ENCODE peak calls at places on chromosomes 12 and 14, in five cellular contexts. B is astrocyte of the spinal cord, C is brain microvascular endothelial cell, D is kidney, E is choroid plexus epithelial cell. Y is an unnamed sample.

GRCh38 chr14:75636100-75636692 is 24.5 kb downstream of the ERG28 start:
- DNase-seq in B (peak), C (peak), D (peak), E (peak), Y (peak)

GRCh38 chr14:51996148-51996746 is 6.9 kb downstream of the RTRAF start:
- DNase-seq in B (peak), C (peak), D (no peak), E (peak), Y (peak)

GRCh38 chr14:22540286-22540685 is 48.7 kb downstream of the DAD1 start:
- DNase-seq in B (no peak), C (no peak), D (no peak), E (no peak), Y (no peak)

GRCh38 chr14:104443391-104444158 is 136.0 kb upstream of the C14orf180 start:
- DNase-seq in B (no peak), C (no peak), D (no peak), E (no peak), Y (no peak)

GRCh38 chr14:83300454-83301064 is 1766.9 kb upstream of the SEL1L start:
- DNase-seq in B (peak), C (peak), D (no peak), E (peak), Y (peak)

GRCh38 chr12:121190523-121191031 is 19.4 kb upstream of the P2RX4 start:
- DNase-seq in B (peak), C (peak), D (no peak), E (peak), Y (peak)

GRCh38 chr14:81890020-81890419 is 356.4 kb upstream of the SEL1L start:
- DNase-seq in B (no peak), C (no peak), D (no peak), E (no peak), Y (no peak)

GRCh38 chr12:67692966-67693365 is 44.4 kb downstream of the DYRK2 start:
- DNase-seq in B (no peak), C (no peak), D (no peak), E (no peak), Y (no peak)

GRCh38 chr12:103495783-103496456 is at the start of gene C12orf42:
- DNase-seq in B (no peak), C (no peak), D (peak), E (peak), Y (peak)

GRCh38 chr14:76121089-76121748 is 30.5 kb upstream of the GPATCH2L start:
- DNase-seq in B (no peak), C (no peak), D (no peak), E (no peak), Y (no peak)

GRCh38 chr14:99612737-99613330 is 8.8 kb upstream of the CCDC85C start:
- DNase-seq in B (peak), C (no peak), D (peak), E (peak), Y (peak)

GRCh38 chr12:124747426-124748161 is 116.1 kb downstream of the SCARB1 start:
- DNase-seq in B (peak), C (peak), D (no peak), E (peak), Y (peak)

GRCh38 chr12:29346764-29347421 is 34.1 kb downstream of the ERGIC2 start:
- DNase-seq in B (peak), C (no peak), D (no peak), E (peak), Y (no peak)

GRCh38 chr12:127262658-127263057 is 1004.3 kb upstream of the TMEM132C start:
- DNase-seq in B (no peak), C (no peak), D (no peak), E (no peak), Y (peak)

GRCh38 chr12:1595026-1595561 is 713 bp upstream of the FBXL14 start:
- DNase-seq in B (peak), C (no peak), D (no peak), E (peak), Y (no peak)

GRCh38 chr12:32698285-32698684 is 19.2 kb downstream of the DNM1L start:
- DNase-seq in B (no peak), C (no peak), D (no peak), E (no peak), Y (no peak)

GRCh38 chr12:93387780-93388179 is 10.1 kb downstream of the NUDT4 start:
- DNase-seq in B (peak), C (peak), D (no peak), E (no peak), Y (peak)

GRCh38 chr14:104563742-104564615 is 15.6 kb upstream of the C14orf180 start:
- DNase-seq in B (peak), C (peak), D (peak), E (peak), Y (peak)

GRCh38 chr14:22008766-22009165 is 335.1 kb upstream of the OR4E1 start:
- DNase-seq in B (no peak), C (no peak), D (no peak), E (no peak), Y (no peak)

GRCh38 chr14:73553845-73554244 is 4.9 kb downstream of the HEATR4 start:
- DNase-seq in B (no peak), C (no peak), D (no peak), E (no peak), Y (no peak)

GRCh38 chr12:118061011-118061875 is at the start of gene WSB2:
- DNase-seq in B (peak), C (peak), D (peak), E (peak), Y (peak)

GRCh38 chr12:124753230-124753595 is 110.5 kb downstream of the SCARB1 start:
- DNase-seq in B (no peak), C (no peak), D (no peak), E (no peak), Y (no peak)

GRCh38 chr12:43444940-43445564 is 107.0 kb downstream of the ADAMTS20 start:
- DNase-seq in B (peak), C (peak), D (no peak), E (peak), Y (peak)

GRCh38 chr14:95388699-95389098 is 69.0 kb upstream of the CLMN start:
- DNase-seq in B (no peak), C (peak), D (no peak), E (peak), Y (peak)

GRCh38 chr14:73264896-73265720 is 27.8 kb downstream of the PAPLN start:
- DNase-seq in B (no peak), C (no peak), D (no peak), E (no peak), Y (no peak)

GRCh38 chr14:76456200-76456599 is 80.3 kb downstream of the ESRRB start:
- DNase-seq in B (no peak), C (peak), D (no peak), E (peak), Y (peak)

GRCh38 chr12:52585951-52586350 is 12.3 kb upstream of the KRT74 start:
- DNase-seq in B (no peak), C (no peak), D (peak), E (no peak), Y (no peak)

GRCh38 chr12:14936224-14936861 is 2.0 kb downstream of the ERP27 start:
- DNase-seq in B (no peak), C (no peak), D (no peak), E (no peak), Y (no peak)

GRCh38 chr12:54988402-54989054 is 4.0 kb upstream of the TESPA1 start:
- DNase-seq in B (peak), C (peak), D (peak), E (peak), Y (peak)

GRCh38 chr12:1053690-1054089 is 62.7 kb downstream of the ERC1 start:
- DNase-seq in B (no peak), C (no peak), D (no peak), E (no peak), Y (no peak)

GRCh38 chr12:27644446-27644845 is 51.8 kb upstream of the REP15 start:
- DNase-seq in B (peak), C (peak), D (no peak), E (peak), Y (peak)

GRCh38 chr14:36658091-36659009 is 3.3 kb upstream of the PAX9 start:
- DNase-seq in B (no peak), C (no peak), D (peak), E (no peak), Y (no peak)

GRCh38 chr14:51677276-51677675 is 25.6 kb downstream of the FRMD6 start:
- DNase-seq in B (peak), C (no peak), D (no peak), E (peak), Y (peak)

GRCh38 chr12:30827406-30828055 is 72.8 kb upstream of the CAPRIN2 start:
- DNase-seq in B (no peak), C (no peak), D (no peak), E (no peak), Y (no peak)

GRCh38 chr12:24307716-24308335 is 358.4 kb upstream of the SOX5 start:
- DNase-seq in B (no peak), C (no peak), D (no peak), E (no peak), Y (no peak)

GRCh38 chr12:25615119-25615518 is 62.0 kb upstream of the LMNTD1 start:
- DNase-seq in B (peak), C (peak), D (no peak), E (peak), Y (peak)

GRCh38 chr14:103626150-103626850 is 2.7 kb upstream of the KLC1 start:
- DNase-seq in B (no peak), C (no peak), D (peak), E (no peak), Y (no peak)

GRCh38 chr14:39469094-39469710 is 37.0 kb upstream of the FBXO33 start:
- DNase-seq in B (no peak), C (no peak), D (peak), E (peak), Y (peak)

GRCh38 chr14:39472078-39472477 is 39.8 kb upstream of the FBXO33 start:
- DNase-seq in B (no peak), C (no peak), D (no peak), E (no peak), Y (no peak)

DNA sequence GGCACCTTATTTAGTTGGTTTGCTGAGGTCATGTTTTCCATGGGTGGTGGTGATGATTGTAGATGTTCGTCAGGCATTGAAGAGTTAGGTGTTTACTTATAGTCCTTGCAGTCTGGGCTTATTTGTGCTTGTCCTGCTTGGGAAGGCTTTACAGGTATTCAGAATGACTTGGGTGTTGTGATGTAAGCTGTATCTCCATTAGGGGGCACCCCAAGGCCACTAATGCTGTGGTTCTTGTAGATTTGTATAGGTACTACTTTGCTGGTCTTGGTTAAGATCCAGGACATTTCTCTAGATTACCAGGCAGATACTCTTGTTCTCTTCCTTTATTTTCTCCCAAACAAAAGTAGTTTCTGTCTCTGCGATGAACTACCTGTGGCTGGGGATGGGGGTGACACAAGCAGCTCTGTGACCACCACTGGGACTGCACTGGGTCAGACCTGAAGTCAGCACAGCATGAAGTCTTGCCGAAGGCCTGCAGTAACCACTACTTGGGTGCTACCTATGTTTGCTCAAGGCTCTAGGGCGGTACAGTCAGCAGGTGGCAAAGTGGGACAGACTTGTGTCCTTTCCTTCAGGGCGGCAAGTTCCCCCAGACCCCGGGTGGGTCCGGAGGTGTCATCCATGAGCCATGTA is 35.8 kb upstream of the FBXO33 start:
- DNase-seq in B (peak), C (peak), D (no peak), E (peak), Y (peak)
- TF ChIP-seq CTCF in B (peak), C (peak), D (no peak), E (peak), Y (peak)

DNA sequence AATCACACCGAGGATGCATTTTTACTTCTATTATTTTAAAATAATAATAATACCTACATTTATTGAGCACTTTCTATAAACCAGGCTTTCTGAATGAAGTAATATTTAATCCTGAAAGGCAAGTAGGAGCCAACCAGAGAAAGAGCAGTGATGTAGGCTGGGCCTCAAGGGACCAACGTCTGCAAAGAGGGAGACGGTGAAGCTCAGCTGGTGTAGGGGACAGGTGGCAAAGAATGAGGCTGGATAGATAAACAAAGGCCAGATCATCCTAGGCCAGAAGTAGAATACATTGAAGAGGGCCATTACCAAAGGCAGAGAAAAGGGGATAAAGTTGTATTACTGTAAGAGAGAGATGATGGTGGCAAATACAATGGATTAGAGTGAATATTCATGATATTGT is 810 bp upstream of the TMBIM4 start:
- DNase-seq in B (no peak), C (no peak), D (no peak), E (no peak), Y (no peak)
- H3K4me3 ChIP-seq in B (peak), C (no peak), D (peak), E (no peak), Y (no peak)

DNA sequence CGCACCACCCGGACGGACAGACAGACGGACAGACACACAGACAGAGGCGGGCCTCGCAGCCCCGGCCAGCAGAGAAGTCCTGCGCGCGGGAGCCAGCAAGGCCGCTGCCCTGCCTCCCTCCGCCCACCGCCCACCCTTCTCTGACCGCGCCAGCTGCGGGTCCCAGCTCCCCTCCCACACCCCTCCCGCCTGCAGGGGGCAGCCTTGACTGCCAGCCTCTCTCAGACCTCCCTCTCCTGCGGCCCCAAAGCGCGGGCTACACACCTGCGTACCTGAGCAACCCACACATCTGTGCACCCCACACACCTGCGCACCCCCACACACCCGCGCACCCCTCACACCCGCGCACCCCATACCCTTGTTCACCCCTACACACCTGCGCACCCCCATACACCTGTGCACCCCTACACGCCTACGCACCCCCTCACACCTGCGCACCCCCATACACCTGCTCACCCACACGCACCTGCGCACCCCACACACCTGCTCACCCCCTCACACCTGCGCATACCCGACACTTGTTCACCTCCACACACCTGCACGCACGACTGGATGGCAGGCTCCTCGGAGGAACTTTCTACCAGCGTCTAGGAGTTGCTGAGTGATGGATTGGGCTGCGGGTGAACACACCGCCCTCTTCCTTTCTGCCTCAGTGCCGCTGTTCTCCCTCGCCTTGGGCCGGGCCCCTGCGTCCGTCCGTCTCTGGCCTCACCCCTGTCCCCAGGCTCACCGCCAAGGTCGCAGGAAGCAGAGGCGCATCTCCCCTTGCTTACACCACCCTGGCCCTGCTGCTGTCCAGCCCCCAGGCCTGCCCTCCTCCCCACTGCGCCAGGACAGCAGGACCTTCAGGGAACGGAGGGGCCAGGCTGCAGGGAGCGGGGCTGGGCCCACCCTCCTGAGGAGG is 20.8 kb upstream of the TMEM106C start:
- DNase-seq in B (no peak), C (no peak), D (peak), E (peak), Y (no peak)
- TF ChIP-seq CTCF in B (no peak), C (peak), D (peak), E (peak), Y (peak)

DNA sequence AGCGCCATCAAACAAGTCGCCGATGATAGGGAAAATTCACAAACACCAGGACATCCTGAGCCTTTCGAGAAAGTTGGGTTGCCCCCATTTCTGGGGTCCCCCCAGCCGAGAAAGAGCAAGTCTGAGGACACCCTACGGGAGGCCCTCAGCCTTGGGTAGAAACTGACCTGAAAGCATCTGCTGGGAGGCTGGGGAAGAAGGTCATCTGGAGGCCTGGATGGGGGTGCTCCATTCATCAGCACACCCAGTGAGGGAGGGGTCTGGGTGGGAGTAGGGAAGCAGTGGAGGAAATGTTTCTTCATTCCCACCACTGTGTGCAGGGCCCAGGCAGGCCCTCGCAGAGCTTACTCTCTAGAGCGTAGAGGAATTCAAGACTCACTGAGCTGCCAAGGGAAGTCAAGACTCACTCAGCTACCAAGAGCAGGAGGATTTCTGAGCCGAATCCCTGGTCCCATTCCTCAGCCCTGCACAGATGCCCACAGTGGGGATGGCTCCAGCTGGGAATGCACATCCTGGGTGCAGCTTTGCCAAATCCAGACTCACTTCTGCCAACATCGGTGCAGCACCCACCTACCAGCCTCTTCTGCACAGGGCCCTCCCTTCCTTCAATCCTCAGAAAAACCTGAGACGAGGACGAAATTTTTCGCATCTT is 38.1 kb downstream of the DIO3 start:
- DNase-seq in B (no peak), C (no peak), D (peak), E (no peak), Y (no peak)
- H3K4me3 ChIP-seq in B (no peak), C (no peak), D (no peak), E (no peak), Y (no peak)

GRCh38 chr12:58302487-58303011 is 361.2 kb downstream of the ATP23 start:
- DNase-seq in B (no peak), C (no peak), D (no peak), E (no peak), Y (no peak)
- TF ChIP-seq CTCF in B (no peak), C (no peak), D (peak), E (peak), Y (no peak)

GRCh38 chr12:92133795-92134637 is 11.6 kb downstream of the BTG1 start:
- DNase-seq in B (no peak), C (no peak), D (no peak), E (no peak), Y (no peak)
- H3K4me3 ChIP-seq in B (no peak), C (no peak), D (no peak), E (no peak), Y (no peak)

GRCh38 chr14:59261334-59261733 is 72.9 kb downstream of the DAAM1 start:
- DNase-seq in B (no peak), C (no peak), D (no peak), E (no peak), Y (no peak)

GRCh38 chr14:59265808-59266207 is 77.3 kb downstream of the DAAM1 start:
- DNase-seq in B (no peak), C (no peak), D (no peak), E (no peak), Y (no peak)

GRCh38 chr14:59268011-59268410 is 79.5 kb downstream of the DAAM1 start:
- DNase-seq in B (no peak), C (peak), D (no peak), E (no peak), Y (no peak)

GRCh38 chr14:59267046-59267445 is 78.6 kb downstream of the DAAM1 start:
- DNase-seq in B (no peak), C (no peak), D (no peak), E (no peak), Y (no peak)

GRCh38 chr14:59262717-59263469 is 74.4 kb downstream of the DAAM1 start:
- DNase-seq in B (no peak), C (no peak), D (no peak), E (no peak), Y (no peak)
- TF ChIP-seq CTCF in B (no peak), C (peak), D (peak), E (peak), Y (peak)

DNA sequence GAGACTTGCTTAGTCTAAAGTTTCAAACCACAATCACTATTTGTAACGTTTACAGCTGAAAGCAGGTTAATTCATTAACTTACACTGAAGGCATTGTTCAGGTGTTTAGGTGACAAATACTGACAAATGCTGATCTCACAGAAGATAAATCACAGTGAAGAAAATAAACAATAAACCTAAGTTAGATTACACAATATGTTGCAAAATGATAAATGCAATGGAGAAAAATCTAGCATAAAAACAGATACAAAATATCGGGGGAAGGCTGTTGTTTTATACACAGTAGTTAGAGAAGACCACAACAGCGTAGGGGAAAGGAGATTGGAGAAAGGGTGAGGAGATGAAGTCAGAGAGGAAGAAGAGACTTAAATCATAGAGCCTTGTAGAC is 3.0 kb downstream of the SCAF11 start:
- DNase-seq in B (no peak), C (no peak), D (no peak), E (no peak), Y (no peak)
- H3K4me3 ChIP-seq in B (no peak), C (no peak), D (peak), E (no peak), Y (no peak)

GRCh38 chr14:45201908-45202307 is 51.1 kb downstream of the MIS18BP1 start:
- DNase-seq in B (peak), C (peak), D (no peak), E (peak), Y (peak)
- TF ChIP-seq CTCF in B (peak), C (peak), D (no peak), E (peak), Y (peak)